ENCODE peak calls at places on chromosomes 5 and 9, in five cellular contexts. One of them, this sample, is unnamed. For H3K4me1, the result is how much of the 10 kb centered on the place peaks cover.

GRCh38 chr5:68041293-68041692 is 174.3 kb upstream of the PIK3R1 start:
- DNase-seq in left lung: peak
- DNase-seq in breast epithelium: no peak
- DNase-seq in tibial nerve: peak
- DNase-seq in prostate gland: no peak
- DNase-seq in this sample: no peak

GRCh38 chr5:128591598-128592455 is 53.8 kb upstream of the FBN2 start:
- DNase-seq in prostate gland: no peak
- DNase-seq in left lung: no peak
- DNase-seq in tibial nerve: no peak
- DNase-seq in breast epithelium: no peak
- DNase-seq in this sample: no peak

GRCh38 chr5:93058309-93058708 is 522.7 kb downstream of the NR2F1-AS1 start:
- DNase-seq in breast epithelium: no peak
- DNase-seq in tibial nerve: no peak
- DNase-seq in prostate gland: no peak
- DNase-seq in left lung: no peak
- DNase-seq in this sample: no peak

GRCh38 chr9:8599937-8600336 is 800.4 kb upstream of the DMAC1 start:
- DNase-seq in prostate gland: no peak
- DNase-seq in tibial nerve: no peak
- DNase-seq in left lung: no peak
- DNase-seq in breast epithelium: no peak
- DNase-seq in this sample: no peak

GRCh38 chr9:85020791-85021190 is 351.3 kb downstream of the NTRK2 start:
- DNase-seq in tibial nerve: no peak
- DNase-seq in prostate gland: no peak
- DNase-seq in breast epithelium: no peak
- DNase-seq in left lung: no peak
- DNase-seq in this sample: no peak

GRCh38 chr5:110956280-110956912 is 115.1 kb upstream of the TSLP start:
- DNase-seq in prostate gland: no peak
- DNase-seq in breast epithelium: no peak
- DNase-seq in tibial nerve: no peak
- DNase-seq in left lung: no peak
- DNase-seq in this sample: no peak

GRCh38 chr9:128635266-128636023 is 21.2 kb downstream of the DYNC2I2 start:
- DNase-seq in left lung: peak
- DNase-seq in prostate gland: peak
- DNase-seq in tibial nerve: peak
- DNase-seq in breast epithelium: peak
- DNase-seq in this sample: peak

GRCh38 chr9:119289740-119290139 is 79.5 kb downstream of the BRINP1 start:
- DNase-seq in breast epithelium: no peak
- DNase-seq in left lung: no peak
- DNase-seq in tibial nerve: peak
- DNase-seq in prostate gland: peak
- DNase-seq in this sample: peak

GRCh38 chr5:56610093-56610698 is 205.2 kb upstream of the MAP3K1 start:
- DNase-seq in prostate gland: no peak
- DNase-seq in tibial nerve: no peak
- DNase-seq in breast epithelium: no peak
- DNase-seq in left lung: no peak
- DNase-seq in this sample: no peak

GRCh38 chr5:370311-370958 is 48.9 kb downstream of the AHRR start:
- DNase-seq in breast epithelium: no peak
- DNase-seq in prostate gland: peak
- DNase-seq in left lung: no peak
- DNase-seq in tibial nerve: no peak
- DNase-seq in this sample: no peak

GRCh38 chr5:64213568-64213967 is 47.9 kb downstream of the RNF180 start:
- DNase-seq in prostate gland: no peak
- DNase-seq in left lung: no peak
- DNase-seq in breast epithelium: no peak
- DNase-seq in tibial nerve: no peak
- DNase-seq in this sample: no peak

GRCh38 chr5:64206653-64207052 is 41.0 kb downstream of the RNF180 start:
- DNase-seq in breast epithelium: no peak
- DNase-seq in left lung: no peak
- DNase-seq in prostate gland: no peak
- DNase-seq in tibial nerve: no peak
- DNase-seq in this sample: no peak

GRCh38 chr5:64210866-64211265 is 45.2 kb downstream of the RNF180 start:
- DNase-seq in prostate gland: no peak
- DNase-seq in breast epithelium: no peak
- DNase-seq in left lung: no peak
- DNase-seq in tibial nerve: no peak
- DNase-seq in this sample: no peak

GRCh38 chr5:64209353-64209752 is 43.7 kb downstream of the RNF180 start:
- DNase-seq in breast epithelium: no peak
- DNase-seq in tibial nerve: no peak
- DNase-seq in left lung: no peak
- DNase-seq in prostate gland: no peak
- DNase-seq in this sample: no peak

GRCh38 chr5:64207978-64208377 is 42.3 kb downstream of the RNF180 start:
- DNase-seq in prostate gland: no peak
- DNase-seq in left lung: no peak
- DNase-seq in tibial nerve: no peak
- DNase-seq in breast epithelium: no peak
- DNase-seq in this sample: no peak
- H3K4me3 ChIP-seq in prostate gland: no peak
- H3K4me3 ChIP-seq in left lung: no peak
- H3K4me3 ChIP-seq in tibial nerve: no peak
- H3K4me3 ChIP-seq in breast epithelium: no peak
- H3K4me3 ChIP-seq in this sample: no peak

GRCh38 chr9:81312346-81312745 is 377.0 kb downstream of the TLE1 start:
- DNase-seq in prostate gland: no peak
- DNase-seq in breast epithelium: no peak
- DNase-seq in left lung: no peak
- DNase-seq in tibial nerve: no peak
- DNase-seq in this sample: no peak
- TF ChIP-seq CTCF in prostate gland: no peak
- TF ChIP-seq CTCF in breast epithelium: no peak
- TF ChIP-seq CTCF in left lung: no peak
- TF ChIP-seq CTCF in tibial nerve: no peak
- TF ChIP-seq CTCF in this sample: no peak

DNA sequence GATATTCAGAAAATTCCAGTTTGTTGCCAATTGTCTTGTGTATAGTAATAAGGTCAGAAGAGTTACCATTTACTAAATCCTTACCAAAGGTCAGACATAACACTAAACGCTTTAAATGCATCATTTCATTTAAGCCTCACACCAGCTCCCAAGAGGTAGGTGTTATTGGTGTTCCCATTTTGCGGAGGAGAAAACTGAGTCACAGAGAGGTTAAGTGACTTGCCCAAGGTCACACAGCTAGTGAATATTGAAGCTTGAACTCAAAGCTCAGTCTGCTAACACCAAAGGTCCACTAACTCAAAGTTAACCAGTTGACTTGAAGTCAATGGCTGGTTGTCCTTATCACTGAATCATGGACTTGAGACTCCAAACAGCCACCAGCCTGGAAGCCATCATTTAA is 40.8 kb upstream of the NTNG2 start:
- DNase-seq in breast epithelium: no peak
- DNase-seq in prostate gland: no peak
- DNase-seq in tibial nerve: no peak
- DNase-seq in left lung: no peak
- DNase-seq in this sample: no peak
- H3K4me1 ChIP-seq in breast epithelium: under half
- H3K4me1 ChIP-seq in prostate gland: under half
- H3K4me1 ChIP-seq in tibial nerve: under half
- H3K4me1 ChIP-seq in left lung: under half
- H3K4me1 ChIP-seq in this sample: under half

GRCh38 chr5:136028090-136028489 is 698 bp upstream of the TGFBI start:
- DNase-seq in breast epithelium: no peak
- DNase-seq in left lung: no peak
- DNase-seq in prostate gland: no peak
- DNase-seq in tibial nerve: no peak
- DNase-seq in this sample: no peak
- H3K4me3 ChIP-seq in breast epithelium: no peak
- H3K4me3 ChIP-seq in left lung: no peak
- H3K4me3 ChIP-seq in prostate gland: no peak
- H3K4me3 ChIP-seq in tibial nerve: no peak
- H3K4me3 ChIP-seq in this sample: no peak

GRCh38 chr9:15423328-15423985 is 781 bp downstream of the SNAPC3 start:
- DNase-seq in left lung: no peak
- DNase-seq in tibial nerve: no peak
- DNase-seq in breast epithelium: no peak
- DNase-seq in prostate gland: no peak
- DNase-seq in this sample: no peak
- TF ChIP-seq CTCF in left lung: no peak
- TF ChIP-seq CTCF in tibial nerve: no peak
- TF ChIP-seq CTCF in breast epithelium: no peak
- TF ChIP-seq CTCF in prostate gland: no peak
- TF ChIP-seq CTCF in this sample: peak

DNA sequence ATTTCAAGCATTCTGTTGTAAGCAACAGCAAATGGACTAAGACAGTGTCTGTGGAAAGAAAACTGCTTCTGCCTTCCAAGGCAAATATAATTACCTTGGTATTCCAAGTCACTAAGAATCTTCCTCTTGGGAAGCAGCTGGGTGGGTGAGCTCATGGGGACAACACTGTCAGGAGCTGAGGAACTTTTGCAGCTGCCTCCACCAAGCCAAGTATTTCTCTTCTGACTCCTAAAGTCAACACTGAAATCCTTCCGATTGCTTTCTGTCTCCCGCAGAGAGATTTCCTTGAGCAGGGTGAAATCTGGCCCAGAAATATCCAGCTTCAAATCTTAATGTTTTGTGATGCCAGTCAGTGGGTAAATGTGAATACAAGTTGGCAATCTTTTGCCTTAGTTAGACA is 369.7 kb upstream of the DAB2 start:
- DNase-seq in left lung: no peak
- DNase-seq in tibial nerve: no peak
- DNase-seq in breast epithelium: no peak
- DNase-seq in prostate gland: no peak
- DNase-seq in this sample: no peak
- H3K4me1 ChIP-seq in left lung: under half
- H3K4me1 ChIP-seq in tibial nerve: under half
- H3K4me1 ChIP-seq in breast epithelium: under half
- H3K4me1 ChIP-seq in prostate gland: under half
- H3K4me1 ChIP-seq in this sample: under half

GRCh38 chr5:179774442-179774841 is 19.3 kb upstream of the LTC4S start:
- DNase-seq in tibial nerve: no peak
- DNase-seq in left lung: no peak
- DNase-seq in prostate gland: no peak
- DNase-seq in breast epithelium: no peak
- DNase-seq in this sample: no peak
- H3K4me3 ChIP-seq in tibial nerve: no peak
- H3K4me3 ChIP-seq in left lung: no peak
- H3K4me3 ChIP-seq in prostate gland: no peak
- H3K4me3 ChIP-seq in breast epithelium: no peak
- H3K4me3 ChIP-seq in this sample: no peak